ENCODE peak calls at places on chromosomes 13 and 19, in ten cellular contexts. One of them, this sample, is unnamed.

GRCh38 chr19:616276-616675 is 17.1 kb downstream of the POLRMT start:
- DNase-seq in astrocyte of the cerebellum: no peak
- DNase-seq in adrenal gland: no peak
- DNase-seq in psoas muscle: no peak
- DNase-seq in AG09319: no peak
- DNase-seq in colonic mucosa: no peak
- DNase-seq in choroid plexus epithelial cell: no peak
- DNase-seq in brain microvascular endothelial cell: no peak
- DNase-seq in cardiac muscle cell: no peak
- DNase-seq in heart right ventricle: no peak
- DNase-seq in this sample: no peak

GRCh38 chr13:43319617-43320444 is 296.4 kb downstream of the DNAJC15 start:
- DNase-seq in colonic mucosa: no peak
- DNase-seq in heart right ventricle: no peak
- DNase-seq in astrocyte of the cerebellum: no peak
- DNase-seq in brain microvascular endothelial cell: no peak
- DNase-seq in choroid plexus epithelial cell: no peak
- DNase-seq in psoas muscle: no peak
- DNase-seq in adrenal gland: no peak
- DNase-seq in cardiac muscle cell: no peak
- DNase-seq in AG09319: no peak
- DNase-seq in this sample: no peak

GRCh38 chr13:82962422-82962821 is 919.9 kb downstream of the SLITRK1 start:
- DNase-seq in astrocyte of the cerebellum: no peak
- DNase-seq in cardiac muscle cell: no peak
- DNase-seq in adrenal gland: no peak
- DNase-seq in choroid plexus epithelial cell: peak; percentile 8
- DNase-seq in psoas muscle: no peak
- DNase-seq in heart right ventricle: no peak
- DNase-seq in brain microvascular endothelial cell: peak; percentile 11
- DNase-seq in colonic mucosa: no peak
- DNase-seq in AG09319: no peak
- DNase-seq in this sample: no peak

GRCh38 chr13:110425444-110425780 is 118.3 kb downstream of the COL4A2 start:
- DNase-seq in colonic mucosa: no peak
- DNase-seq in heart right ventricle: no peak
- DNase-seq in AG09319: no peak
- DNase-seq in cardiac muscle cell: no peak
- DNase-seq in adrenal gland: no peak
- DNase-seq in brain microvascular endothelial cell: peak; percentile 91
- DNase-seq in astrocyte of the cerebellum: no peak
- DNase-seq in choroid plexus epithelial cell: peak; percentile 95
- DNase-seq in psoas muscle: no peak
- DNase-seq in this sample: no peak

GRCh38 chr13:43767351-43767901 is 19.3 kb downstream of the ENOX1 start:
- DNase-seq in psoas muscle: peak; percentile 52
- DNase-seq in adrenal gland: peak; percentile 16
- DNase-seq in choroid plexus epithelial cell: peak; percentile 23
- DNase-seq in colonic mucosa: no peak
- DNase-seq in astrocyte of the cerebellum: no peak
- DNase-seq in heart right ventricle: peak; percentile 21
- DNase-seq in brain microvascular endothelial cell: no peak
- DNase-seq in AG09319: no peak
- DNase-seq in cardiac muscle cell: peak; percentile 60
- DNase-seq in this sample: no peak

GRCh38 chr19:1259206-1259872 is 9.8 kb upstream of the CIRBP start:
- DNase-seq in psoas muscle: peak; percentile 89
- DNase-seq in AG09319: no peak
- DNase-seq in heart right ventricle: peak; percentile 85
- DNase-seq in adrenal gland: peak; percentile 75
- DNase-seq in brain microvascular endothelial cell: no peak
- DNase-seq in choroid plexus epithelial cell: peak; percentile 58
- DNase-seq in cardiac muscle cell: no peak
- DNase-seq in colonic mucosa: peak; percentile 86
- DNase-seq in astrocyte of the cerebellum: no peak
- DNase-seq in this sample: peak; percentile 74

GRCh38 chr19:3613765-3614661 is 7.3 kb upstream of the TBXA2R start:
- DNase-seq in brain microvascular endothelial cell: no peak
- DNase-seq in cardiac muscle cell: no peak
- DNase-seq in colonic mucosa: no peak
- DNase-seq in AG09319: no peak
- DNase-seq in psoas muscle: no peak
- DNase-seq in astrocyte of the cerebellum: no peak
- DNase-seq in adrenal gland: no peak
- DNase-seq in heart right ventricle: peak; percentile 9
- DNase-seq in choroid plexus epithelial cell: no peak
- DNase-seq in this sample: no peak

GRCh38 chr13:112968910-112969691 is at the start of gene MCF2L:
- DNase-seq in cardiac muscle cell: peak; percentile 56
- DNase-seq in heart right ventricle: peak; percentile 50
- DNase-seq in astrocyte of the cerebellum: no peak
- DNase-seq in colonic mucosa: peak; percentile 63
- DNase-seq in AG09319: peak; percentile 5
- DNase-seq in brain microvascular endothelial cell: no peak
- DNase-seq in choroid plexus epithelial cell: peak; percentile 60
- DNase-seq in psoas muscle: peak; percentile 53
- DNase-seq in adrenal gland: peak; percentile 37
- DNase-seq in this sample: peak; percentile 56

GRCh38 chr13:19586904-19587634 is 25.7 kb upstream of the TPTE2 start:
- DNase-seq in cardiac muscle cell: no peak
- DNase-seq in astrocyte of the cerebellum: no peak
- DNase-seq in AG09319: no peak
- DNase-seq in psoas muscle: peak; percentile 59
- DNase-seq in heart right ventricle: peak; percentile 27
- DNase-seq in choroid plexus epithelial cell: peak; percentile 52
- DNase-seq in brain microvascular endothelial cell: no peak
- DNase-seq in colonic mucosa: peak; percentile 27
- DNase-seq in adrenal gland: peak; percentile 55
- DNase-seq in this sample: no peak

GRCh38 chr19:55112246-55112780 is 5.1 kb downstream of the PPP1R12C start:
- DNase-seq in AG09319: no peak
- DNase-seq in astrocyte of the cerebellum: no peak
- DNase-seq in choroid plexus epithelial cell: no peak
- DNase-seq in colonic mucosa: no peak
- DNase-seq in brain microvascular endothelial cell: no peak
- DNase-seq in psoas muscle: peak; percentile 52
- DNase-seq in heart right ventricle: no peak
- DNase-seq in adrenal gland: no peak
- DNase-seq in cardiac muscle cell: no peak
- DNase-seq in this sample: no peak

GRCh38 chr19:55113570-55114039 is 3.8 kb downstream of the PPP1R12C start:
- DNase-seq in choroid plexus epithelial cell: peak; percentile 96
- DNase-seq in cardiac muscle cell: peak; percentile 83
- DNase-seq in heart right ventricle: peak; percentile 85
- DNase-seq in AG09319: peak; percentile 85
- DNase-seq in colonic mucosa: peak; percentile 60
- DNase-seq in astrocyte of the cerebellum: peak; percentile 82
- DNase-seq in adrenal gland: peak; percentile 89
- DNase-seq in brain microvascular endothelial cell: peak; percentile 88
- DNase-seq in psoas muscle: peak; percentile 91
- DNase-seq in this sample: peak; percentile 82

GRCh38 chr19:55111238-55111831 is 6.1 kb downstream of the PPP1R12C start:
- DNase-seq in choroid plexus epithelial cell: no peak
- DNase-seq in AG09319: no peak
- DNase-seq in cardiac muscle cell: no peak
- DNase-seq in colonic mucosa: no peak
- DNase-seq in astrocyte of the cerebellum: no peak
- DNase-seq in brain microvascular endothelial cell: no peak
- DNase-seq in adrenal gland: no peak
- DNase-seq in psoas muscle: no peak
- DNase-seq in heart right ventricle: no peak
- DNase-seq in this sample: no peak

GRCh38 chr19:55114566-55115145 is 2.8 kb downstream of the PPP1R12C start:
- DNase-seq in cardiac muscle cell: no peak
- DNase-seq in psoas muscle: peak; percentile 40
- DNase-seq in heart right ventricle: no peak
- DNase-seq in AG09319: no peak
- DNase-seq in choroid plexus epithelial cell: no peak
- DNase-seq in adrenal gland: no peak
- DNase-seq in colonic mucosa: no peak
- DNase-seq in brain microvascular endothelial cell: no peak
- DNase-seq in astrocyte of the cerebellum: no peak
- DNase-seq in this sample: no peak

GRCh38 chr19:55112781-55113569 is 4.5 kb downstream of the PPP1R12C start:
- DNase-seq in adrenal gland: no peak
- DNase-seq in choroid plexus epithelial cell: no peak
- DNase-seq in AG09319: no peak
- DNase-seq in colonic mucosa: no peak
- DNase-seq in astrocyte of the cerebellum: no peak
- DNase-seq in heart right ventricle: no peak
- DNase-seq in brain microvascular endothelial cell: no peak
- DNase-seq in psoas muscle: no peak
- DNase-seq in cardiac muscle cell: no peak
- DNase-seq in this sample: no peak
- TF ChIP-seq CTCF in adrenal gland: no peak
- TF ChIP-seq CTCF in choroid plexus epithelial cell: peak; percentile 25
- TF ChIP-seq CTCF in AG09319: no peak
- TF ChIP-seq CTCF in colonic mucosa: no peak
- TF ChIP-seq CTCF in astrocyte of the cerebellum: no peak
- TF ChIP-seq CTCF in heart right ventricle: peak; percentile 29
- TF ChIP-seq CTCF in brain microvascular endothelial cell: peak; percentile 11
- TF ChIP-seq CTCF in psoas muscle: no peak
- TF ChIP-seq CTCF in cardiac muscle cell: no peak
- TF ChIP-seq CTCF in this sample: no peak

DNA sequence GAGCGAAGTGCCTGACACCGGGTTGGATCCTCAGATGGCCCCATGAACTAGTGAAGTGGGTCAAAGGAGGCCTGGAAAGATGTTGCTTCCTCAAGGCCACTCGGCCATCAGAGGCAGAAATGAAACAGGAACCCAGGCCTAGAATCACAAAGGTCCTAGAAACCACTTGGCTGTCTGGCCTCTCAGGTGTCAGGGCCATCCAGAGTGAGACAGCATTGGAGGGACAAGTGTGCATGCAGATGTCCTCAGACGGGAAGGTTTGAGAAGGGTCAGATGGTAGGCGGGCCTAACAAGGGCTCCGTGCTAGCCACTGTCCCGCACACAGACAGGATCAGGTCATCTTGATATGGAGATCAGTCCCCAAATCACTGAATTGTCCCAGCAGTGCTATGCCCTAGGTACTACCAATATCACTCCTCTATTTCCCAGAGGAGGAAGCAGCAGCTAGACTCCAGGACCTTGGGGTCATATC is 14.3 kb downstream of the CCDC97 start:
- DNase-seq in psoas muscle: peak; percentile 41
- DNase-seq in brain microvascular endothelial cell: no peak
- DNase-seq in adrenal gland: peak; percentile 49
- DNase-seq in astrocyte of the cerebellum: no peak
- DNase-seq in heart right ventricle: no peak
- DNase-seq in AG09319: no peak
- DNase-seq in cardiac muscle cell: no peak
- DNase-seq in colonic mucosa: no peak
- DNase-seq in choroid plexus epithelial cell: peak; percentile 25
- DNase-seq in this sample: no peak
- TF ChIP-seq CTCF in psoas muscle: no peak
- TF ChIP-seq CTCF in brain microvascular endothelial cell: no peak
- TF ChIP-seq CTCF in adrenal gland: no peak
- TF ChIP-seq CTCF in astrocyte of the cerebellum: no peak
- TF ChIP-seq CTCF in heart right ventricle: no peak
- TF ChIP-seq CTCF in AG09319: no peak
- TF ChIP-seq CTCF in cardiac muscle cell: no peak
- TF ChIP-seq CTCF in colonic mucosa: no peak
- TF ChIP-seq CTCF in choroid plexus epithelial cell: no peak
- TF ChIP-seq CTCF in this sample: no peak

DNA sequence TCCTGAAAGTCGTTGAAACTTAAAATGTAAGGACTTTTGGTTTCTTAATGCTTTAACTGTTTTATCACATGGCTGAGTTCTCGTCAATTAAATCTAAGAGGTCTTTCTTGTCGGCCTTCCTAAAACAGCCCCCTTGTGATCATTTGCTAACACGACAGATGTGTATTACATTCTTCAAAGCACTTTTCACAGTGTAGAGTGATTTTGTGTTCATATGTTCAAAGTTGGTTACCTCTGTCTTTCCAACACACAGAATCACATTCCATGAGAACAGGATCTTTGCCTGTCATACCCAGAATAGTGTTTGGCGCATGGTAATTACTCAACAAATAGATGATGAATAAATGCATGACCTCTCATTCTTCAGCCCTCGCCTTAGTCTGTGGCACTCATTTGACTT is 1.1 kb downstream of the GTF2F2 start:
- DNase-seq in AG09319: no peak
- DNase-seq in psoas muscle: no peak
- DNase-seq in brain microvascular endothelial cell: peak; percentile 9
- DNase-seq in colonic mucosa: no peak
- DNase-seq in cardiac muscle cell: peak; percentile 15
- DNase-seq in adrenal gland: no peak
- DNase-seq in astrocyte of the cerebellum: peak; percentile 39
- DNase-seq in heart right ventricle: no peak
- DNase-seq in choroid plexus epithelial cell: peak; percentile 62
- DNase-seq in this sample: no peak
- TF ChIP-seq CTCF in AG09319: peak; percentile 13
- TF ChIP-seq CTCF in psoas muscle: no peak
- TF ChIP-seq CTCF in brain microvascular endothelial cell: peak; percentile 28
- TF ChIP-seq CTCF in colonic mucosa: no peak
- TF ChIP-seq CTCF in cardiac muscle cell: peak; percentile 17
- TF ChIP-seq CTCF in adrenal gland: no peak
- TF ChIP-seq CTCF in astrocyte of the cerebellum: peak; percentile 38
- TF ChIP-seq CTCF in heart right ventricle: no peak
- TF ChIP-seq CTCF in choroid plexus epithelial cell: peak; percentile 33
- TF ChIP-seq CTCF in this sample: peak; percentile 11

DNA sequence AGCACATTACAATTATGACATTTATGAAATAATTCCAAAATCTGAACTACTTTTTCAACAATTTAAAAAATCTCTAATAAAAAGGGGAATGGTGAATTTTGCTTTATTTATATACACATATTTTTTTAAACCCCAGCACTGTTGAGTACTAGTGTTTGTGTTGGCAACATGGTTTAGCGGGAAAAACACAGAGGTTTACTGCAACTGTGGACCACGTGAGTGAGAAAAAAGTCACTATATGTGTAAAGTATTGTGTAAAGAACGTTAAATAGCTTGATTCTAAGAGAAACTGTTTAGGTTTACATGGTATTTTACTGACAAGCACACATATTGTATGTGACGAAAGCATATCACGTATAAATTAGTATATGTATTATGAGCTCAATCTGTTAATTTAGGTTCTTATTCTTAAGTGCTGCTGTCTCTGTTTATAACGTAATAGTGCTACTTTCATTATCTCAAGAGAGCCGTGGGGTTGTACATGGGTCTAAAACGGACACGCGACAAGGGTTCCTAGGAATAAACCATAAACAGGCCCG is 627 bp downstream of the SKA3 start:
- DNase-seq in cardiac muscle cell: no peak
- DNase-seq in psoas muscle: no peak
- DNase-seq in brain microvascular endothelial cell: peak; percentile 11
- DNase-seq in heart right ventricle: no peak
- DNase-seq in choroid plexus epithelial cell: peak; percentile 58
- DNase-seq in AG09319: no peak
- DNase-seq in adrenal gland: no peak
- DNase-seq in colonic mucosa: no peak
- DNase-seq in astrocyte of the cerebellum: no peak
- DNase-seq in this sample: no peak
- TF ChIP-seq CTCF in cardiac muscle cell: no peak
- TF ChIP-seq CTCF in psoas muscle: no peak
- TF ChIP-seq CTCF in brain microvascular endothelial cell: no peak
- TF ChIP-seq CTCF in heart right ventricle: no peak
- TF ChIP-seq CTCF in choroid plexus epithelial cell: no peak
- TF ChIP-seq CTCF in AG09319: no peak
- TF ChIP-seq CTCF in adrenal gland: no peak
- TF ChIP-seq CTCF in colonic mucosa: no peak
- TF ChIP-seq CTCF in astrocyte of the cerebellum: no peak
- TF ChIP-seq CTCF in this sample: no peak